ENCODE peak calls at places on chromosomes 7 and 10, in nine cellular contexts. J is mesenchymal stem cell, Q is uterus, N is GM13977, F is left cardiac atrium, X is NCI-H510A treated with DMSO at 0.1 percent for 48 hours, I is mesendoderm, P is GM03348, B is GM04504. V is an unnamed sample.
A peak's percentile ranks its signal among the peaks of the same experiment; 100 is the strongest.

GRCh38 chr7:24665564-24666294 is 91.5 kb downstream of the GSDME start:
- DNase-seq in N (peak; percentile 33), Q (peak; percentile 15), J (peak; percentile 64), X (peak; percentile 80), F (no peak), I (peak; percentile 60), B (peak; percentile 22), P (peak; percentile 70), V (peak; percentile 14)

GRCh38 chr7:20541615-20542349 is 73.7 kb upstream of the ABCB5 start:
- DNase-seq in X (peak; percentile 24), Q (no peak), P (no peak), J (no peak), I (no peak), B (no peak), N (peak; percentile 16), F (no peak), V (no peak)

GRCh38 chr7:137618748-137619147 is 228.0 kb downstream of the DGKI start:
- DNase-seq in J (no peak), P (no peak), Q (no peak), I (no peak), N (no peak), F (no peak), X (no peak), B (no peak), V (no peak)

GRCh38 chr7:43496596-43496995 is 86.3 kb upstream of the STK17A start:
- DNase-seq in N (no peak), I (no peak), J (no peak), X (no peak), F (no peak), B (no peak), Q (no peak), P (no peak), V (no peak)

GRCh38 chr7:18320971-18321567 is 174.5 kb upstream of the HDAC9 start:
- DNase-seq in B (peak; percentile 8), P (peak; percentile 54), F (no peak), I (peak; percentile 63), X (peak; percentile 2), Q (no peak), N (peak; percentile 27), J (peak; percentile 52), V (no peak)

GRCh38 chr10:92124020-92124419 is 166.9 kb downstream of the CPEB3 start:
- DNase-seq in X (no peak), F (no peak), J (peak; percentile 20), P (no peak), B (no peak), I (no peak), N (no peak), Q (no peak), V (no peak)

GRCh38 chr7:115087437-115087836 is 165.5 kb downstream of the MDFIC start:
- DNase-seq in X (no peak), Q (peak; percentile 36), F (no peak), J (peak; percentile 80), P (peak; percentile 72), B (peak; percentile 44), N (no peak), I (peak; percentile 89), V (no peak)

GRCh38 chr10:125146791-125147604 is 13.4 kb downstream of the CTBP2 start:
- DNase-seq in B (no peak), X (peak; percentile 70), F (no peak), Q (no peak), I (no peak), J (peak; percentile 63), N (peak; percentile 55), P (peak; percentile 66), V (no peak)

GRCh38 chr10:29590598-29591415 is 44.0 kb downstream of the SVIL start:
- DNase-seq in F (no peak), J (peak; percentile 66), I (peak; percentile 51), X (peak; percentile 12), P (peak; percentile 69), B (peak; percentile 24), N (peak; percentile 46), Q (no peak), V (no peak)

GRCh38 chr7:139721417-139721816 is 56.4 kb downstream of the HIPK2 start:
- DNase-seq in P (no peak), B (no peak), J (no peak), F (no peak), I (no peak), Q (no peak), N (no peak), X (no peak), V (no peak)

GRCh38 chr7:124779194-124779593 is 13.6 kb upstream of the GPR37 start:
- DNase-seq in X (peak; percentile 30), Q (no peak), N (no peak), I (peak; percentile 60), P (no peak), J (no peak), F (no peak), B (no peak), V (no peak)

GRCh38 chr7:112502700-112503099 is 21.9 kb downstream of the LSMEM1 start:
- DNase-seq in Q (no peak), X (no peak), B (no peak), F (no peak), N (no peak), I (no peak), P (no peak), J (no peak), V (no peak)

GRCh38 chr10:17273403-17273802 is 45.4 kb downstream of the VIM start:
- DNase-seq in X (no peak), N (no peak), I (peak; percentile 21), J (peak; percentile 37), Q (no peak), B (peak; percentile 28), P (peak; percentile 15), F (no peak), V (no peak)

GRCh38 chr7:144670251-144670650 is 165.6 kb downstream of the TPK1 start:
- DNase-seq in J (no peak), X (no peak), Q (no peak), P (peak; percentile 4), F (no peak), I (peak; percentile 6), B (no peak), N (no peak), V (no peak)

GRCh38 chr7:47933229-47933628 is 15.0 kb downstream of the PKD1L1 start:
- DNase-seq in I (no peak), X (no peak), Q (no peak), F (no peak), B (no peak), N (no peak), P (no peak), J (no peak), V (no peak)

GRCh38 chr10:44650576-44651394 is 260.4 kb upstream of the TMEM72 start:
- DNase-seq in P (peak; percentile 48), N (no peak), I (no peak), B (no peak), F (no peak), X (no peak), J (no peak), Q (peak; percentile 56), V (no peak)

GRCh38 chr10:92689663-92690210 is at the start of gene HHEX:
- DNase-seq in Q (no peak), J (peak; percentile 78), P (peak; percentile 69), I (peak; percentile 52), F (peak; percentile 67), X (peak; percentile 41), B (peak; percentile 26), N (peak; percentile 87), V (peak; percentile 7)

GRCh38 chr10:67607472-67607871 is 88.5 kb downstream of the CTNNA3 start:
- DNase-seq in I (no peak), Q (no peak), B (no peak), X (no peak), N (no peak), J (no peak), F (no peak), P (no peak), V (no peak)

GRCh38 chr10:16195178-16195769 is 241.5 kb upstream of the PTER start:
- DNase-seq in F (no peak), Q (no peak), X (no peak), B (no peak), J (no peak), I (no peak), N (peak; percentile 10), P (no peak), V (no peak)

GRCh38 chr10:90592903-90593302 is 264.9 kb downstream of the HTR7 start:
- DNase-seq in X (peak; percentile 65), F (peak; percentile 49), N (peak; percentile 6), I (peak; percentile 82), B (no peak), J (peak; percentile 77), P (no peak), Q (no peak), V (no peak)

GRCh38 chr10:99828464-99828863 is 46.0 kb downstream of the ABCC2 start:
- DNase-seq in J (no peak), X (no peak), P (no peak), N (no peak), B (no peak), I (no peak), Q (no peak), F (no peak), V (no peak)

GRCh38 chr7:127874049-127874636 is 157.1 kb downstream of the LRRC4 start:
- DNase-seq in J (no peak), I (no peak), B (no peak), F (no peak), X (no peak), P (no peak), Q (no peak), N (no peak), V (no peak)